ENCODE peak calls at places on chromosomes 12 and 14, in five cellular contexts. F is RWPE1, H is glutamatergic neuron, I is AG09309, E is cardiac fibroblast. Z is an unnamed sample.

GRCh38 chr12:6097384-6097783 is 27.1 kb downstream of the VWF start:
- DNase-seq in F (peak; percentile 37), H (no peak), I (no peak), E (no peak), Z (no peak)

GRCh38 chr14:97010491-97011160 is 213.4 kb downstream of the VRK1 start:
- DNase-seq in F (no peak), H (no peak), I (no peak), E (no peak), Z (no peak)

GRCh38 chr12:47277071-47277408 is 197.3 kb upstream of the AMIGO2 start:
- DNase-seq in F (no peak), H (no peak), I (no peak), E (no peak), Z (no peak)

GRCh38 chr14:66359500-66359899 is 126.7 kb upstream of the CCDC196 start:
- DNase-seq in F (peak; percentile 46), H (no peak), I (no peak), E (peak; percentile 81), Z (no peak)

GRCh38 chr14:34340226-34340625 is 121.8 kb downstream of the SPTSSA start:
- DNase-seq in F (no peak), H (no peak), I (no peak), E (peak; percentile 49), Z (no peak)

GRCh38 chr12:2273288-2273687 is 220.5 kb downstream of the CACNA1C start:
- DNase-seq in F (no peak), H (no peak), I (no peak), E (peak; percentile 58), Z (no peak)

GRCh38 chr12:54046809-54047159 is 6.9 kb upstream of the HOXC4 start:
- DNase-seq in F (no peak), H (no peak), I (no peak), E (no peak), Z (no peak)

GRCh38 chr14:61183486-61183885 is 97.7 kb downstream of the TMEM30B start:
- DNase-seq in F (no peak), H (no peak), I (no peak), E (peak; percentile 66), Z (no peak)

GRCh38 chr12:95859344-95859816 is 628 bp downstream of the SNRPF start:
- DNase-seq in F (peak; percentile 42), H (no peak), I (no peak), E (peak; percentile 26), Z (no peak)

GRCh38 chr14:103519837-103520212 is 2.8 kb downstream of the CKB start:
- DNase-seq in F (no peak), H (peak; percentile 54), I (no peak), E (no peak), Z (no peak)

GRCh38 chr12:4109826-4110225 is 163.7 kb upstream of the CCND2 start:
- DNase-seq in F (no peak), H (no peak), I (no peak), E (no peak), Z (no peak)

GRCh38 chr12:47904647-47905312 is at the start of gene VDR:
- DNase-seq in F (peak; percentile 93), H (peak; percentile 67), I (no peak), E (peak; percentile 75), Z (peak; percentile 77)

GRCh38 chr12:47194501-47194900 is 114.7 kb upstream of the AMIGO2 start:
- DNase-seq in F (no peak), H (no peak), I (no peak), E (no peak), Z (no peak)

GRCh38 chr12:59834659-59835474 is 239.0 kb downstream of the SLC16A7 start:
- DNase-seq in F (no peak), H (no peak), I (no peak), E (peak; percentile 49), Z (no peak)

GRCh38 chr12:92242917-92243316 is 97.3 kb upstream of the BTG1 start:
- DNase-seq in F (no peak), H (no peak), I (peak; percentile 37), E (peak; percentile 82), Z (no peak)

GRCh38 chr14:100896369-100897060 is 7.0 kb downstream of the RTL1 start:
- DNase-seq in F (no peak), H (peak; percentile 45), I (no peak), E (no peak), Z (no peak)

GRCh38 chr12:94277426-94278000 is 129.1 kb downstream of the PLXNC1 start:
- DNase-seq in F (no peak), H (no peak), I (no peak), E (peak; percentile 45), Z (no peak)

GRCh38 chr12:104083769-104084475 is 19.6 kb downstream of the HCFC2 start:
- DNase-seq in F (no peak), H (no peak), I (no peak), E (no peak), Z (no peak)

GRCh38 chr14:54902143-54902520 is 494 bp downstream of the GCH1 start:
- DNase-seq in F (peak; percentile 34), H (peak; percentile 64), I (no peak), E (peak; percentile 73), Z (peak; percentile 71)

GRCh38 chr12:104498211-104498801 is 41.6 kb downstream of the CHST11 start:
- DNase-seq in F (no peak), H (no peak), I (peak; percentile 40), E (no peak), Z (no peak)

GRCh38 chr12:45944771-45945170 is 45.6 kb downstream of the SCAF11 start:
- DNase-seq in F (no peak), H (no peak), I (peak; percentile 5), E (peak; percentile 73), Z (no peak)

GRCh38 chr12:79988368-79988767 is 53.5 kb upstream of the PPP1R12A start:
- DNase-seq in F (no peak), H (no peak), I (peak; percentile 28), E (peak; percentile 15), Z (no peak)

GRCh38 chr12:118055144-118055557 is 5.8 kb downstream of the WSB2 start:
- DNase-seq in F (no peak), H (peak; percentile 66), I (no peak), E (peak; percentile 29), Z (no peak)
- TF ChIP-seq CTCF in F (peak; percentile 70), H (peak; percentile 61), I (peak; percentile 51), E (peak; percentile 58), Z (peak; percentile 70)

GRCh38 chr14:72515779-72516770 is 377.8 kb downstream of the DPF3 start:
- DNase-seq in F (no peak), H (no peak), I (no peak), E (peak; percentile 57), Z (no peak)
- TF ChIP-seq CTCF in F (no peak), H (no peak), I (peak; percentile 28), E (peak; percentile 35), Z (no peak)

GRCh38 chr12:122121341-122122192 is 43.0 kb downstream of the MLXIP start:
- DNase-seq in F (no peak), H (no peak), I (no peak), E (peak; percentile 38), Z (no peak)

GRCh38 chr12:122117979-122118378 is 39.4 kb downstream of the MLXIP start:
- DNase-seq in F (no peak), H (no peak), I (no peak), E (no peak), Z (no peak)

GRCh38 chr12:122111070-122111750 is 32.7 kb downstream of the MLXIP start:
- DNase-seq in F (peak; percentile 53), H (no peak), I (no peak), E (no peak), Z (no peak)

GRCh38 chr12:122116707-122117535 is 38.4 kb downstream of the MLXIP start:
- DNase-seq in F (no peak), H (no peak), I (no peak), E (no peak), Z (no peak)
- TF ChIP-seq CTCF in F (no peak), H (no peak), I (no peak), E (no peak), Z (no peak)

DNA sequence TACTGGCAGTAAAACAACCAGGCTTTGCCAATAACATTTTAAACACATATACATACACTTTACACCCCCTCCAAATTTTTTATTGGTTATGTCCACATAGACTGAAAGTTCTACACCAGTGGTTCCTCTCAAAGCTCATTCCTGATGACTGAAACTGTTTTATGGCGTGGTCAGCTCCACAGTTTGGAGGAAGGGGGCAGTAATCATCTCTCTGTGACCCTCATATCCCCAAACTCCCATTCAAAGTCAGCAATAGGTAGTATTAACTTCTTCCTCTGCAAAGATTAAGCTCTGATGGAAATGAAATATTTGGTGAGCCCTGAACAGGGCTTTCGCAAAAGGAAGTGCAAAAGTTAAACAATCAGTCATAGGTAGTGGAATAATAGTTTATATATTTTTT is 55.3 kb upstream of the DAAM1 start:
- DNase-seq in F (no peak), H (no peak), I (no peak), E (peak; percentile 24), Z (no peak)
- TF ChIP-seq CTCF in F (no peak), H (no peak), I (peak; percentile 20), E (no peak), Z (no peak)

GRCh38 chr14:68405959-68406358 is 386.9 kb downstream of the ZFP36L1 start:
- DNase-seq in F (no peak), H (no peak), I (no peak), E (no peak), Z (no peak)

GRCh38 chr14:68407275-68407674 is 385.6 kb downstream of the ZFP36L1 start:
- DNase-seq in F (no peak), H (no peak), I (no peak), E (no peak), Z (no peak)

GRCh38 chr14:68407838-68408237 is 385.0 kb downstream of the ZFP36L1 start:
- DNase-seq in F (no peak), H (no peak), I (no peak), E (no peak), Z (no peak)

GRCh38 chr14:68409355-68409754 is 383.5 kb downstream of the ZFP36L1 start:
- DNase-seq in F (no peak), H (no peak), I (no peak), E (peak; percentile 43), Z (no peak)

GRCh38 chr14:68408680-68409079 is 384.2 kb downstream of the ZFP36L1 start:
- DNase-seq in F (no peak), H (no peak), I (no peak), E (no peak), Z (no peak)
- TF ChIP-seq CTCF in F (no peak), H (no peak), I (peak; percentile 22), E (peak; percentile 27), Z (no peak)

GRCh38 chr12:43957732-43958131 is 121.9 kb downstream of the TMEM117 start:
- DNase-seq in F (peak; percentile 46), H (no peak), I (peak; percentile 50), E (peak; percentile 69), Z (no peak)
- TF ChIP-seq CTCF in F (peak; percentile 50), H (peak; percentile 44), I (peak; percentile 51), E (peak; percentile 43), Z (peak; percentile 54)

GRCh38 chr12:12527820-12528296 is 34.8 kb downstream of the DUSP16 start:
- DNase-seq in F (no peak), H (no peak), I (no peak), E (no peak), Z (no peak)

GRCh38 chr12:12533238-12533829 is 29.3 kb downstream of the DUSP16 start:
- DNase-seq in F (peak; percentile 61), H (no peak), I (no peak), E (peak; percentile 19), Z (no peak)

GRCh38 chr12:12528361-12529092 is 34.1 kb downstream of the DUSP16 start:
- DNase-seq in F (no peak), H (no peak), I (no peak), E (no peak), Z (no peak)

GRCh38 chr12:12531194-12531593 is 31.5 kb downstream of the DUSP16 start:
- DNase-seq in F (no peak), H (no peak), I (no peak), E (no peak), Z (no peak)

GRCh38 chr12:12529783-12530421 is 32.8 kb downstream of the DUSP16 start:
- DNase-seq in F (no peak), H (no peak), I (no peak), E (no peak), Z (no peak)
- TF ChIP-seq CTCF in F (no peak), H (no peak), I (no peak), E (no peak), Z (no peak)

Z was measured in CD14-positive monocyte.